ENCODE peak calls at places on chromosomes 5 and 9, in five cellular contexts. O is upper lobe of left lung, Y is Calu3, D is astrocyte of the spinal cord, A is endothelial cell. Z is an unnamed sample.

GRCh38 chr9:34633851-34634550 is 3.6 kb downstream of the SIGMAR1 start:
- DNase-seq in D (peak), O (no peak), A (peak), Y (peak), Z (peak)

GRCh38 chr5:150263801-150264621 is 25.6 kb downstream of the CAMK2A start:
- DNase-seq in D (peak), Y (peak), O (peak), A (no peak), Z (no peak)

GRCh38 chr9:127185931-127186781 is 63.7 kb upstream of the ANGPTL2 start:
- DNase-seq in A (no peak), O (no peak), D (peak), Y (no peak), Z (no peak)

GRCh38 chr5:170195876-170196275 is 36.9 kb upstream of the C5orf58 start:
- DNase-seq in A (no peak), Y (no peak), D (no peak), O (no peak), Z (no peak)

GRCh38 chr5:173012882-173013281 is 29.3 kb downstream of the ATP6V0E1 start:
- DNase-seq in O (no peak), Y (no peak), D (no peak), A (no peak), Z (no peak)

GRCh38 chr5:41925555-41925946 is 470 bp downstream of the FBXO4 start:
- DNase-seq in A (peak), O (no peak), Y (peak), D (peak), Z (no peak)

GRCh38 chr9:81562221-81563019 is 126.9 kb downstream of the TLE1 start:
- DNase-seq in A (no peak), Y (peak), O (no peak), D (peak), Z (no peak)

GRCh38 chr5:33272288-33272687 is 168.5 kb upstream of the TARS1 start:
- DNase-seq in Y (no peak), A (no peak), D (peak), O (no peak), Z (no peak)

GRCh38 chr5:36902353-36902752 is 25.8 kb downstream of the NIPBL start:
- DNase-seq in A (no peak), O (no peak), Y (no peak), D (no peak), Z (no peak)

GRCh38 chr9:130900701-130901497 is 4.3 kb upstream of the QRFP start:
- DNase-seq in O (peak), D (no peak), Y (no peak), A (no peak), Z (no peak)

GRCh38 chr9:133149130-133150015 is 14.3 kb downstream of the GBGT1 start:
- DNase-seq in D (peak), Y (peak), A (peak), O (peak), Z (peak)

GRCh38 chr9:98726735-98727134 is 18.0 kb upstream of the GABBR2 start:
- DNase-seq in A (no peak), Y (no peak), O (no peak), D (peak), Z (no peak)

GRCh38 chr5:124908603-124909451 is 162.4 kb upstream of the ZNF608 start:
- DNase-seq in O (no peak), A (no peak), D (no peak), Y (no peak), Z (no peak)

GRCh38 chr9:100167912-100168775 is 69.1 kb downstream of the INVS start:
- DNase-seq in O (no peak), Y (no peak), D (peak), A (no peak), Z (no peak)

GRCh38 chr5:58451732-58452565 is 7.9 kb downstream of the PLK2 start:
- DNase-seq in A (no peak), O (no peak), Y (no peak), D (peak), Z (no peak)

GRCh38 chr5:97400537-97400936 is 217.5 kb upstream of the RIOK2 start:
- DNase-seq in Y (no peak), D (no peak), O (no peak), A (no peak), Z (no peak)

GRCh38 chr9:110033869-110034268 is 174.1 kb downstream of the C9orf152 start:
- DNase-seq in O (no peak), D (no peak), A (no peak), Y (no peak), Z (no peak)

GRCh38 chr9:96612105-96612965 is 7.3 kb downstream of the CDC14B start:
- DNase-seq in D (peak), A (no peak), O (no peak), Y (peak), Z (no peak)

GRCh38 chr9:27351438-27351837 is 54.5 kb upstream of the EQTN start:
- DNase-seq in A (no peak), D (no peak), O (no peak), Y (no peak), Z (no peak)

GRCh38 chr5:154541553-154541952 is 63.5 kb upstream of the HAND1 start:
- DNase-seq in O (no peak), Y (no peak), D (no peak), A (no peak), Z (no peak)

GRCh38 chr5:89437450-89438435 is 554.8 kb upstream of the MEF2C start:
- DNase-seq in O (no peak), D (peak), A (no peak), Y (no peak), Z (no peak)

DNA sequence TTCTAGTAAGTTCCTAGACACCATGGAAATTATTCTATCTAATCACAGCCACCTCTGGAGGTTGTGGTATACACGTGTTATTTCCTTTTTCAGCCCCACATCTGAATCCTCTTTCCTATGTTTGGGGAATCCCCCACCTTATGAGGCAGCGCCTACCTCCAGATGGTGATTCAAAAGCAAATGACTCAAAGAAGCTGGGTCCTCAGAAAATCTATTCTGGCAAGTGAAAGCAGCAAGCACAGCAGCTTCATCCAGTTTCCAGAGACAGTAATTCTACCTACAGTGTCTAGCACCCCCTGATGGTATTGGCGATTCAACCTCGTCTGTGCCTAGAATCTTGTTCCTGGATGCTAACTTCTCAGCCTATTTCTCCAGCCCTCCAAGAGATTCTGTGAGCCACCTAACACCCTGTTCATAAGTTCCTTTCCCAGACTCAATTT is 43.0 kb downstream of the STRBP start:
- DNase-seq in A (peak), O (no peak), Y (peak), D (peak), Z (no peak)
- TF ChIP-seq CTCF in A (no peak), O (peak), Y (no peak), D (peak), Z (no peak)

GRCh38 chr5:61357745-61358144 is 25.7 kb downstream of the ZSWIM6 start:
- DNase-seq in O (no peak), A (peak), D (no peak), Y (no peak), Z (no peak)
- TF ChIP-seq CTCF in O (peak), A (peak), D (peak), Y (no peak), Z (peak)

GRCh38 chr5:1737790-1738405 is 61.7 kb downstream of the MRPL36 start:
- DNase-seq in O (no peak), Y (peak), A (peak), D (peak), Z (no peak)
- TF ChIP-seq CTCF in O (peak), Y (peak), A (peak), D (peak), Z (peak)

GRCh38 chr9:134532084-134532483 is 109.5 kb upstream of the COL5A1 start:
- DNase-seq in Y (no peak), D (no peak), O (no peak), A (no peak), Z (no peak)

GRCh38 chr9:134533850-134534585 is 107.6 kb upstream of the COL5A1 start:
- DNase-seq in A (no peak), D (peak), O (no peak), Y (no peak), Z (no peak)

GRCh38 chr9:134534661-134535080 is 106.9 kb upstream of the COL5A1 start:
- DNase-seq in O (peak), Y (no peak), A (no peak), D (peak), Z (no peak)

GRCh38 chr9:134530724-134531123 is 110.9 kb upstream of the COL5A1 start:
- DNase-seq in Y (no peak), O (no peak), D (no peak), A (no peak), Z (no peak)

GRCh38 chr9:134531251-134531970 is 110.2 kb upstream of the COL5A1 start:
- DNase-seq in O (no peak), D (no peak), Y (no peak), A (no peak), Z (no peak)
- TF ChIP-seq CTCF in O (no peak), D (no peak), Y (no peak), A (no peak), Z (no peak)

Z was measured in natural killer cell.